ENCODE peak calls at places on chromosome 17, in six cellular contexts. H is heart right ventricle, B is pancreas, A is BJ, P is LNCaP clone FGC, G is fibroblast of pulmonary artery. I is an unnamed sample.

GRCh38 chr17:78281249-78281865 is 49.9 kb downstream of the TMEM235 start:
- DNase-seq in H (no peak), B (no peak), A (no peak), P (no peak), G (no peak), I (no peak)

GRCh38 chr17:72121164-72122001 is 563 bp downstream of the SOX9 start:
- DNase-seq in H (peak; percentile 44), B (peak; percentile 35), A (no peak), P (peak; percentile 30), G (peak; percentile 70), I (no peak)

GRCh38 chr17:63941751-63942150 is 9.6 kb upstream of the CD79B start:
- DNase-seq in H (no peak), B (no peak), A (no peak), P (no peak), G (no peak), I (no peak)

GRCh38 chr17:34375598-34375997 is 12.6 kb upstream of the CCL1 start:
- DNase-seq in H (no peak), B (no peak), A (no peak), P (no peak), G (no peak), I (no peak)

GRCh38 chr17:41801374-41802062 is 10.2 kb downstream of the P3H4 start:
- DNase-seq in H (peak; percentile 84), B (peak; percentile 67), A (no peak), P (no peak), G (peak; percentile 82), I (peak; percentile 74)

GRCh38 chr17:45852535-45853297 is 8.0 kb downstream of the SPPL2C start:
- DNase-seq in H (peak; percentile 38), B (peak; percentile 30), A (no peak), P (no peak), G (peak; percentile 66), I (no peak)

GRCh38 chr17:17075037-17075755 is 32.9 kb downstream of the MPRIP start:
- DNase-seq in H (peak; percentile 72), B (no peak), A (peak; percentile 43), P (no peak), G (peak; percentile 79), I (no peak)

GRCh38 chr17:46962374-46962790 is 16.7 kb downstream of the RPRML start:
- DNase-seq in H (no peak), B (no peak), A (no peak), P (no peak), G (peak; percentile 83), I (no peak)

GRCh38 chr17:41308918-41309359 is at the start of gene KRTAP16-1:
- DNase-seq in H (no peak), B (no peak), A (no peak), P (no peak), G (no peak), I (no peak)

DNA sequence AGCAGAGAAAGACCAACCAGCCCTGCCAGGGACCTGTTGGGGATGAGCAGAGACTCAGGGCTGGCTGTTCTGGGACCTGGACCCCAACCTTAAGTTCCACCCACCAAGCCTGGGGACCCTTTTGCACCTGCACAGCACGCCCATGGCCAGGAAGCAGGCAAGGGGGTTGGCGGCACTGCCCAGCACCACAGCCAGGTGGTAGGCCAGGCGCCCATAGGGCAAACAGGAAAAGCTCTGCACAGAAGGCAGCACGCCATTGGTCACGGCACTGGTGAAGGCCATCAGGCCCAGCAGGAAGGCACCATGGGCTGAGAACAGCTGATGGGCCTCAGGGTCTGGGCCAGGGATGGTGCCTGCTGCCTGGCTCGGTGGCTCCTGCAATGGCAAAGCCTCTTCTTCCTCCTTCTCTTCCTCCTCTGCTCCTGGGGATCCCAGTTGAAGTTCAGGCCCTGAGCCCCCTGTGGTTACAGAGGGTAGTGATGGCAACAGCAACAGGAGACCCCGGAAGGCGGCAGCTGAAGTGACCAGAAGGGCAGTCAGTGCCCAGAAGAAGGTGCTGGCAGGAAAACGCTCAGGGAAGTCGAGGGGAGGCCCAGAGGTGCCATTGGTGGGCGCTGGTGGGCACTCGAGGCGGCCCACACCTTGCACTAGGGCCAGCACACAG is 1.7 kb downstream of the SLC52A1 start:
- DNase-seq in H (no peak), B (no peak), A (no peak), P (no peak), G (no peak), I (no peak)
- TF ChIP-seq CTCF in H (no peak), B (no peak), A (no peak), P (no peak), G (no peak), I (no peak)

GRCh38 chr17:4482338-4483011 is 16.2 kb upstream of the SPNS2 start:
- DNase-seq in H (no peak), B (no peak), A (no peak), P (no peak), G (no peak), I (no peak)
- H3K4me3 ChIP-seq in H (no peak overlapping the region), B (no peak overlapping the region), A (no peak overlapping the region), P (no peak overlapping the region), G (no peak overlapping the region), I (no peak overlapping the region)

DNA sequence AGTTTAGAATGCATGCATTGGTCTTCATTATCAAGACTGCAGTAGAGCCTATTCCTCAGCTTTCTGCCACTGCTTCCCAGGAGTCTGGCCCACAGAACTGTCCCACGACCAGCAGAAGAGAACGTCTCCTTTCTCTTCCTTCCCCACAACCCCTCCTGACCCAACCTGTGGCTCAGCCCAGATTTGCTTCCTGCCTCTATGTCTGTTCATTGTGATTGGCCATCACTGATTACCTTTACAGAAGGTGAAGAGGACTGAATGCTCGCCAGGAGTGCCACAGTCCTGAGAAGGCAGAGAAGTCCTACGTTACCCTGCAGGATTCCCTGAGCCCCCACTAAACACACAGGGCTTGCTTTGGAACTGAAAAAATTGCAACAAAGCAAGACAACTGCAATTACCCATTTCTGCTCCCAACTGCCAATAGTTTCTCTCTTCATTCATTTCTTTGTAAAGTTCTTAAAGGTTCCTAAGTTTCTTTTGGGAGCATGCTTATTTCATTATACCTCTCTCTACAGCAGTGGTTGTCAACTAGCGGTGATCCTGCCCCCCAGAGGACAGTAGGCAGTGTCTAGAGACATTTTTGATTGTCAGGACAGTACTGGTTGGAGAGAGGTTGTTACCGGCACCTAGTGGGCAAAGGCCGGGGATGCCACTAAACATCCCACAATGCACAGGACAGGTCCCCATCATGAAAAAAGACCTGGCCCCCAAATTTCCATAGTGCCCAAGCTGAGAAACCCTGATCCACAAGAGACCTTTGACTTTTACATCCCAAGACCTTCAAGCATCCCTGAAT is 4.5 kb upstream of the NAT9 start:
- DNase-seq in H (no peak), B (no peak), A (no peak), P (no peak), G (no peak), I (no peak)
- TF ChIP-seq CTCF in H (no peak), B (no peak), A (peak; percentile 22), P (peak; percentile 69), G (peak; percentile 18), I (peak; percentile 77)

GRCh38 chr17:76529643-76530488 is 7.6 kb downstream of the CYGB start:
- DNase-seq in H (peak; percentile 92), B (peak; percentile 35), A (no peak), P (no peak), G (peak; percentile 94), I (no peak)

GRCh38 chr17:76529224-76529642 is 8.3 kb downstream of the CYGB start:
- DNase-seq in H (peak; percentile 81), B (no peak), A (peak; percentile 86), P (peak; percentile 46), G (peak; percentile 91), I (no peak)

GRCh38 chr17:76528156-76528527 is 9.4 kb downstream of the CYGB start:
- DNase-seq in H (no peak), B (no peak), A (no peak), P (no peak), G (no peak), I (no peak)

GRCh38 chr17:76527430-76528111 is 9.9 kb downstream of the CYGB start:
- DNase-seq in H (peak; percentile 73), B (no peak), A (no peak), P (no peak), G (peak; percentile 95), I (no peak)

DNA sequence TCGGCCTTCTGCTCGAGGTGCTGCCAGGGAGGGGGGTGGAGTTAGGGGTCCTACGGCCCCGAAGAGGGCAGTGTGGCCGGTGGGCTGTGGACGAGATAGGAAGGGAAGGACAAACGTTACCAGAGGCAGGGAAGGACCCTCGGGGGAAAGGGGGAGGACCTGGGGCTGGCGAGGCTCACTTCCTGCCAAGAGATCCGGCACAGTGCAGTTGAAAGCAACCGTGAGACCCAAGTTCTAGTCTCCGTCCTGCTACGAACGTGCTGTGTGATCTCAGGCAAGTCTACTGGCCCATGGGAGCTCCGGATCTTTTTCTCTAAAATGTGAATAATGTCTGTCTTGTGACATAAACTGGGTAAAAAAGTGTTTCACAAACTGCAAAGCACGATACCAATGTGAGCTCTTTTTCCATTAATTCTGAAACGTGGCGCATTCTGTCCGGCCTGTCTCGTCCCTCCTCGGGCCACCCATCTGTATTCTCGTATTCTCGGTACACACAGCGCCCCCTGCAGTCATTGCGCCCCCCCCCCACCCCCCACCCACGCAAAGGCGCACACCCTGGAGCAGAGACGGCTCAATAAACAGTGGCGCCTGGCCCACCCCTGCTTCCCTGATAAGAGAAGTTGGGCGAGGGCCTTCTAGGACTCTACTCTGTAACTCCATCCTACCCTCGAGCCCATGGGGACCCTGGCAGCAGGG is 8.8 kb downstream of the CYGB start:
- DNase-seq in H (peak; percentile 64), B (no peak), A (no peak), P (no peak), G (peak; percentile 60), I (no peak)
- H3K4me3 ChIP-seq in H (peak overlapping the region; percentile 49), B (no peak overlapping the region), A (no peak overlapping the region), P (no peak overlapping the region), G (no peak overlapping the region), I (no peak overlapping the region)

GRCh38 chr17:76304226-76305134 is 3.6 kb downstream of the QRICH2 start:
- DNase-seq in H (no peak), B (no peak), A (no peak), P (no peak), G (no peak), I (no peak)
- TF ChIP-seq CTCF in H (no peak), B (no peak), A (no peak), P (no peak), G (no peak), I (no peak)

DNA sequence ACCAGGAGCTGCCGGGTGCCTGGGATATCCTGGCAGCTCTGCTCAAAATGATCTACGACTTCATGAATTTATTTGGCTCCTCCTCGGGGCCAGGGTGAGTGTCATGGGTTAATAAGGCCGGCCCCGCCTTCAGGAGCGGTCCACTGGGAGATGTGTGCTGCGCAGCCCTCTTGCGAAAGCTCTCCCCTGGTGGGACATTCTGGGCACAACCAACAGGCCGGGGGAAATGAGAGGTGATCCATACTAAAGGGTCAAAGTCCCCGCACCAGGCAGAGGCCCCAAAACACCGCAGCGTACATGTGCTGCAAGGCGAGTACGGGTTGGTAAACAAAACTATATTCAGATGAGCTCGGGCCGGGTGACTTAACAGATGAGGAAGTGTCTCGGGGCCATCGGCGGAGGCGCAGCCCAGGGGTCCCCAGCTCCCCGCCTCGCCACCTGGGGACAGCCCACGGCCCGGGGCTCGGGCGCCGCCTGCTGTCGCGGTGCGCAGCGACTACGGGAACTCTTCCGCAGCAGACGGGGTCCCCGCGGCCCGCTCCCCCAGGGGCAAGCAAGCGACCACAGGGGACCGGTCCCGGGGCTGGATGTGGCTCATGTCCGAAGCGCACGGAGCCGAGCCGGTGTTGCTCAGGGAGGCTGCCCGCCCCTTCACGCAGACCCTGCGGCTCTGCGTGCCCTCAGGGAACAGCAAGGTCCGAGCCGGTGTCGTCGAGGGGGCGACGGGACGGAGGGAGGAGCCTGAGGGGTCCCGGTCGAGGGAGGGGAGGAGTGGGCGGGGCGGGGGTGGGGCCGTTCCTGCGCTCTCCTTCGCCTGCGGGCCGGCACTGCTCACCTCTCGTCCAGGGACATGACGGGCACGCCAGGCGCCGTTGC is at the start of gene RAB37:
- DNase-seq in H (no peak), B (peak; percentile 57), A (no peak), P (no peak), G (no peak), I (no peak)
- H3K4me3 ChIP-seq in H (peak within 1 kb of the TSS; percentile 39), B (no peak within 1 kb of the TSS), A (no peak within 1 kb of the TSS), P (no peak within 1 kb of the TSS), G (no peak within 1 kb of the TSS), I (peak within 1 kb of the TSS; percentile 35)

GRCh38 chr17:11391134-11391533 is 150.1 kb downstream of the SHISA6 start:
- DNase-seq in H (no peak), B (peak; percentile 16), A (no peak), P (no peak), G (no peak), I (no peak)
- TF ChIP-seq CTCF in H (no peak), B (no peak), A (no peak), P (peak; percentile 44), G (no peak), I (peak; percentile 62)

I was measured in epithelial cell of proximal tubule.